ENCODE peak calls at places on chromosomes 6 and 20, in four cellular contexts. Q, W, H and X are unnamed samples.

GRCh38 chr6:132830236-132830799 is 15.9 kb downstream of the RPS12 start:
- DNase-seq in Q (peak), W (peak), H (no peak), X (peak)

GRCh38 chr6:19804362-19805145 is 32.6 kb upstream of the ID4 start:
- DNase-seq in Q (peak), W (peak), H (peak), X (peak)

GRCh38 chr20:22808628-22809027 is 224.3 kb upstream of the FOXA2 start:
- DNase-seq in Q (no peak), W (no peak), H (no peak), X (no peak)

GRCh38 chr6:81171991-81172740 is 580.3 kb downstream of the TENT5A start:
- DNase-seq in Q (peak), W (peak), H (no peak), X (peak)

GRCh38 chr6:146985111-146985510 is 219.1 kb upstream of the STXBP5 start:
- DNase-seq in Q (no peak), W (no peak), H (no peak), X (peak)

GRCh38 chr20:61839223-61839911 is 226.3 kb downstream of the TAF4 start:
- DNase-seq in Q (no peak), W (no peak), H (no peak), X (no peak)

GRCh38 chr20:41176711-41177552 is 39.6 kb downstream of the PLCG1 start:
- DNase-seq in Q (no peak), W (no peak), H (no peak), X (no peak)

GRCh38 chr6:137358273-137358672 is 135.9 kb downstream of the OLIG3 start:
- DNase-seq in Q (no peak), W (no peak), H (no peak), X (no peak)

GRCh38 chr20:20373046-20373706 is 5.3 kb downstream of the INSM1 start:
- DNase-seq in Q (peak), W (peak), H (no peak), X (peak)

GRCh38 chr6:144715344-144715743 is 430.2 kb downstream of the UTRN start:
- DNase-seq in Q (no peak), W (no peak), H (no peak), X (no peak)

GRCh38 chr6:133814797-133815196 is 74.1 kb upstream of the TCF21 start:
- DNase-seq in Q (peak), W (peak), H (no peak), X (peak)

GRCh38 chr6:4320860-4321259 is 185.5 kb upstream of the ECI2 start:
- DNase-seq in Q (peak), W (peak), H (no peak), X (peak)

GRCh38 chr6:84953401-84953800 is 189.0 kb upstream of the TBX18 start:
- DNase-seq in Q (no peak), W (no peak), H (no peak), X (no peak)

GRCh38 chr6:133595076-133595868 is 293.6 kb upstream of the TCF21 start:
- DNase-seq in Q (no peak), W (no peak), H (no peak), X (no peak)

GRCh38 chr6:113777601-113778000 is 79.5 kb upstream of the MARCKS start:
- DNase-seq in Q (no peak), W (no peak), H (no peak), X (no peak)

GRCh38 chr6:46898011-46898410 is 23.7 kb downstream of the ADGRF5 start:
- DNase-seq in Q (peak), W (peak), H (no peak), X (no peak)

DNA sequence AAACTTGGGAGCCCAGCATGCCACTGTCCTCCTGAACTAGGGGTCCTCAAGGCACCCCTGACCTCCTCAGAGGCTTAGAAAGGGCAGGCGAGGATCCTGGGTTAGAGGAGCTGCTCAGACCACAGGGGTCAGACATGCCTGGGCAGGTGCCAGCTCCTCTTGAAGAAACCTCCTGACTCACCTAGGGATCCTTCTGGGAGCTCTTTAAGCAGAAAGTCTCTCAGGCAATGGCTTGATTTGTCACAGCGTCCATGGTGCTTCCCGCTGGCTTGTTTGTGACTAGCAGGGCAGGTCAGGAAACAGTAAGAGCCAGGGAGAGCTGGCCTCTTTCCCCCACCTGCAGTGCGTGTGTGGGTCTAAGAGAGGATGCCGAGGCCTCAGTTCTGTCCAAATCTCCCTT is 174.5 kb upstream of the SNX9 start:
- DNase-seq in Q (peak), W (peak), H (no peak), X (no peak)
- H3K9ac ChIP-seq in Q (no peak), W (no peak), H (no peak), X (no peak)

DNA sequence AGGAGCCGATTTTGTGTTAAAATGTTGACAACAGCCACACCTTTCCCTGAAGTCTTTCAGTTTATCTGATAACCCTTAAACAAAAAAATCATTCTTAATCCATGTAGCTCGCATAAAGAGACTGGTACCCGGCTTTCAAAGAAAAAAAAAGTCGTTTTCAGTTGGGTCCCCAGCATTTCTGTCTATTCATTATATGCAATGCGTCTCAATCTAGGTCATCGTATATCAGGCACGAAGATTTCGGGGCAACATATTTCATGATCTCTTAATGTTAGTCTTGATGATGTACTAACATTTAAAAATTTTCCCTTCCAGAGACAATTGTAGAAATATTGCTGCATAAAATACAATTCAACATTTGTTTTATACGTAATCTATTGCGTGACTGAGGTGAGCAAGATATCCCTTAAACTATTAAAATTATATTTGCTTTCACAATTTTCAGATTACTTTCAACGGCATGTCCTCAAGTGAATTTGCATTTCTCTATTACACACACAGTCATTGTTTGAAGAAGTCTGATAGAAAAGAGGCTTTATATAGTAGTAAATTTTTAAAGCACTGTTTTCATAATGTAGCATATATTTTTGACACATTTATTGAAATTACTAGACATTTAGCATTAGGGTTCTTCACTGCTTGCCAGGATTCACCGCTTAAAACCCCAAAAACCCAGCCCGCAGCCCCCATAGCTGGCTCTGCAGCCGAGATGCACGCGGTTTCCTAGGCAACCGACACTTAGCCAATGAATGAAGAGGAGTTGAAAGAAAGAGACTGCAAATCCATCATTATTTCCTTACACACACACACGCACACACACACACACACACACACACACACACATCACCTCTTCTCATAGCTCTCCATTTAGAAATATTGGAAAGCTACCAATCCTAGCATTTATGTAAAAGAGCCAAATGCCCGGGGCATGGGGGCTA is 3.1 kb upstream of the TUBB2B start:
- DNase-seq in Q (peak), W (peak), H (no peak), X (peak)
- H3K9ac ChIP-seq in Q (peak), W (peak), H (no peak), X (peak)

GRCh38 chr20:34312544-34313217 is 9.5 kb upstream of the AHCY start:
- DNase-seq in Q (peak), W (peak), H (peak), X (peak)

GRCh38 chr20:34309691-34310090 is 6.5 kb upstream of the AHCY start:
- DNase-seq in Q (no peak), W (no peak), H (no peak), X (no peak)

GRCh38 chr20:34311118-34312023 is 8.2 kb upstream of the AHCY start:
- DNase-seq in Q (no peak), W (no peak), H (peak), X (no peak)

GRCh38 chr20:34312024-34312460 is 8.9 kb upstream of the AHCY start:
- DNase-seq in Q (no peak), W (no peak), H (no peak), X (no peak)

DNA sequence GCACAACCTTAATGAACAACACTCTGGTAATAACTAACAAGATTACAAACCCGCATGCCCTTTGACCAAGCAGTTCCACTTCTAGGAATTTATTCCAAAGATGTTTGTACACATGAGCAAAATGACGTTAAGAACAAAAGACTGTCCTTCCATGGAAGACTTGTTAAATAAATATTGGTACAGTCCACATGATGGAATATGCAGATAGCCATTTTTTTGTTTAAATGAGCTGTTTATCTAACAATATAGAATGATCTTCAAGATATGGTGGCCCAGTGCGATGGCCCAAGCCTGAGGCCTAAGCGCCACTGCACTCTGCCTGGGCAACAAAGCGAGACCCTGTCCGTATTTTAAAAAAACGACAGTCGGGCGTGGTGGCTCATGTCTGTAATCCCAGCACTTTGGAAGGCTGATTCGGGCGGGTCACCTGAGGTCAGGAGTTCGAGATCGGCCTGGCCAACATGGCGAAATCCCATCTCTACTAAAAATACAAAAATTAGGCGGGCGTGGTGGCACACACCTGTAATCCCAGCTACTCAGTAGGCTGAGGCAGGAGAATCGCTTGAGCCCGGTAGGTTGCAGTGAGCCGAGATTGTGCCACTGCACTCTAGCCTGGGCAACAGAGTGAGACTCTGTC is 7.4 kb upstream of the AHCY start:
- DNase-seq in Q (no peak), W (no peak), H (no peak), X (no peak)
- H3K9ac ChIP-seq in Q (no peak), W (no peak), H (no peak), X (no peak)

DNA sequence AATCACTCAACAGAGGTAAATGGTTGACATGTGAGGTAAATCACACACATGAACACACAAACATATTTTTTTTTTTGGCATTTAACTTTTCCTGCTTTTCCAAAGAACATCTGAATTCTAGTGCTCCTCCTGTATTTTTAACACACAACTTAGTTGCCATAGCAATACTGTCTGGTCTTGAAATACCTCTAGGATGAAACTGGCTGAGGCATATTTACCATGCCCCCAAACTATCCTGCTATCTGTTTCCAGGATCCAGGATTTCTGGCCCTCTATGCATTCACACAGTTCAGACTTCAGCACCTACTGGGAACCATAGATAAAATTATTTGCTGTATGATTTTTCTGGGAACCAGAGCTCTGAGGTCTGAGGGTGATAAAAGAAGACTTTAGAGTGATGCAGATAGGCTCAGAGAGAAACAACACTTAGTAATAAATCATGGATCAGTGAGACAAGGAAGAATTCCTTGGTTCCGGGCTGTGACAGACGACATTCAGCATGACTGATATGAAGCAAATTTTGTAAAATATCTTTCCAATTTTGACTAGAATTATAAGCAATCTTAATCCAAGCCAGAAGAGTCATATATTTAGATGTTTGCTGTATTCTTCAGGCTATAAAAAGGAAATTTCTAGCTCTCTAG is 359.7 kb downstream of the BTBD9 start:
- DNase-seq in Q (no peak), W (no peak), H (no peak), X (no peak)
- H3K9ac ChIP-seq in Q (no peak), W (no peak), H (no peak), X (no peak)